ENCODE peak calls at places on chromosomes 13 and 19, in five cellular contexts. E is GM12865, U is breast epithelium, Z is right lobe of liver, G is left lung. F is an unnamed sample.

GRCh38 chr19:7109678-7110289 is 40.3 kb downstream of the ZNF557 start:
- DNase-seq in E (no peak), G (no peak), Z (no peak), U (no peak), F (no peak)

GRCh38 chr19:15378529-15379082 is 981 bp downstream of the AKAP8 start:
- DNase-seq in U (peak), E (peak), Z (peak), G (peak), F (peak)

GRCh38 chr13:31631071-31631470 is 108.3 kb upstream of the RXFP2 start:
- DNase-seq in U (no peak), E (no peak), G (no peak), Z (no peak), F (no peak)

GRCh38 chr13:52974711-52975110 is 53.9 kb upstream of the OLFM4 start:
- DNase-seq in Z (no peak), E (no peak), G (no peak), U (no peak), F (no peak)

GRCh38 chr19:13024126-13024957 is 29.1 kb downstream of the NFIX start:
- DNase-seq in U (no peak), Z (no peak), E (no peak), G (no peak), F (no peak)

GRCh38 chr19:15464394-15465385 is at the start of gene RASAL3:
- DNase-seq in U (no peak), G (peak), Z (no peak), E (peak), F (no peak)

GRCh38 chr19:11203194-11204075 is 6.1 kb upstream of the KANK2 start:
- DNase-seq in Z (no peak), G (peak), E (peak), U (peak), F (peak)

GRCh38 chr19:4267901-4268815 is 10.9 kb upstream of the SHD start:
- DNase-seq in E (no peak), U (no peak), G (no peak), Z (peak), F (no peak)

GRCh38 chr19:4374451-4375163 is 25.7 kb downstream of the SH3GL1 start:
- DNase-seq in G (peak), Z (no peak), U (no peak), E (no peak), F (no peak)

GRCh38 chr19:1417145-1417544 is 9.8 kb downstream of the DAZAP1 start:
- DNase-seq in U (no peak), E (no peak), G (no peak), Z (peak), F (no peak)

GRCh38 chr13:107284168-107284567 is 716.2 kb upstream of the ARGLU1 start:
- DNase-seq in U (no peak), Z (no peak), E (no peak), G (no peak), F (no peak)

GRCh38 chr19:28523619-28524018 is 689.3 kb downstream of the UQCRFS1 start:
- DNase-seq in G (no peak), U (no peak), E (no peak), Z (no peak), F (no peak)

GRCh38 chr19:17370026-17370587 is 7.0 kb downstream of the PLVAP start:
- DNase-seq in G (no peak), E (peak), Z (no peak), U (no peak), F (no peak)

GRCh38 chr19:13629687-13630357 is 123.5 kb upstream of the CACNA1A start:
- DNase-seq in Z (no peak), U (no peak), G (no peak), E (no peak), F (no peak)

GRCh38 chr19:2478756-2479555 is 3.0 kb downstream of the GADD45B start:
- DNase-seq in U (peak), E (peak), G (peak), Z (peak), F (no peak)

GRCh38 chr13:45658586-45659235 is 43.2 kb upstream of the ERICH6B start:
- DNase-seq in Z (no peak), U (no peak), G (no peak), E (no peak), F (no peak)

GRCh38 chr13:110528911-110529310 is 32.6 kb downstream of the RAB20 start:
- DNase-seq in U (no peak), G (peak), Z (peak), E (no peak), F (no peak)

GRCh38 chr13:88908896-88909535 is 1237.8 kb downstream of the SLITRK5 start:
- DNase-seq in G (no peak), Z (no peak), U (peak), E (no peak), F (no peak)

GRCh38 chr13:40486518-40487163 is 179.8 kb downstream of the FOXO1 start:
- DNase-seq in E (no peak), G (no peak), Z (no peak), U (no peak), F (no peak)

GRCh38 chr19:2338751-2339643 is 10.5 kb downstream of the SPPL2B start:
- DNase-seq in U (no peak), G (no peak), Z (no peak), E (no peak), F (peak)

GRCh38 chr19:30079200-30079599 is 137.2 kb downstream of the URI1 start:
- DNase-seq in U (no peak), Z (no peak), E (no peak), G (no peak), F (no peak)
- TF ChIP-seq CTCF in U (no peak), Z (no peak), E (no peak), G (no peak), F (no peak)

GRCh38 chr13:113820813-113821651 is 42.8 kb downstream of the GAS6 start:
- DNase-seq in E (no peak), G (peak), U (peak), Z (no peak), F (peak)
- TF ChIP-seq CTCF in E (no peak), G (no peak), U (peak), Z (no peak), F (peak)

GRCh38 chr19:51589511-51589910 is 18.4 kb downstream of the ZNF175 start:
- DNase-seq in E (no peak), G (no peak), Z (no peak), U (no peak), F (no peak)

GRCh38 chr19:51587264-51588191 is 16.4 kb downstream of the ZNF175 start:
- DNase-seq in U (no peak), E (no peak), Z (no peak), G (no peak), F (no peak)

GRCh38 chr19:51592521-51592920 is 21.4 kb downstream of the ZNF175 start:
- DNase-seq in G (no peak), U (no peak), Z (no peak), E (no peak), F (no peak)

GRCh38 chr19:51593138-51593890 is 22.2 kb downstream of the ZNF175 start:
- DNase-seq in E (no peak), G (no peak), Z (no peak), U (no peak), F (no peak)

GRCh38 chr19:51590441-51590840 is 19.4 kb downstream of the ZNF175 start:
- DNase-seq in Z (no peak), E (no peak), G (no peak), U (no peak), F (no peak)
- TF ChIP-seq CTCF in Z (no peak), E (no peak), G (no peak), U (no peak), F (no peak)

GRCh38 chr13:34941436-34941834 is 635 bp upstream of the NBEA start:
- DNase-seq in U (no peak), G (no peak), E (no peak), Z (no peak), F (no peak)

GRCh38 chr13:34939771-34940170 is 2.3 kb upstream of the NBEA start:
- DNase-seq in E (no peak), Z (no peak), G (no peak), U (no peak), F (no peak)

GRCh38 chr13:34943675-34944634 is 1.9 kb downstream of the NBEA start:
- DNase-seq in U (no peak), G (no peak), Z (no peak), E (peak), F (no peak)

GRCh38 chr13:34942732-34943674 is 933 bp downstream of the NBEA start:
- DNase-seq in Z (no peak), U (no peak), E (peak), G (peak), F (peak)

GRCh38 chr13:34941835-34942731 is at the start of gene NBEA:
- DNase-seq in U (peak), Z (peak), E (peak), G (peak), F (peak)
- TF ChIP-seq CTCF in U (no peak), Z (peak), E (no peak), G (no peak), F (peak)

GRCh38 chr13:59865398-59865797 is 298.3 kb downstream of the DIAPH3 start:
- DNase-seq in U (no peak), Z (no peak), G (no peak), E (no peak), F (no peak)
- TF ChIP-seq CTCF in U (no peak), Z (no peak), G (no peak), E (no peak), F (no peak)

GRCh38 chr19:34165295-34165738 is 7.0 kb upstream of the LSM14A start:
- DNase-seq in E (no peak), U (no peak), Z (no peak), G (no peak), F (no peak)
- TF ChIP-seq CTCF in E (no peak), U (no peak), Z (no peak), G (no peak), F (no peak)

GRCh38 chr13:60990032-60990733 is 425.5 kb downstream of the PCDH20 start:
- DNase-seq in U (no peak), G (no peak), E (peak), Z (no peak), F (no peak)
- TF ChIP-seq CTCF in U (no peak), G (no peak), E (peak), Z (no peak), F (no peak)

DNA sequence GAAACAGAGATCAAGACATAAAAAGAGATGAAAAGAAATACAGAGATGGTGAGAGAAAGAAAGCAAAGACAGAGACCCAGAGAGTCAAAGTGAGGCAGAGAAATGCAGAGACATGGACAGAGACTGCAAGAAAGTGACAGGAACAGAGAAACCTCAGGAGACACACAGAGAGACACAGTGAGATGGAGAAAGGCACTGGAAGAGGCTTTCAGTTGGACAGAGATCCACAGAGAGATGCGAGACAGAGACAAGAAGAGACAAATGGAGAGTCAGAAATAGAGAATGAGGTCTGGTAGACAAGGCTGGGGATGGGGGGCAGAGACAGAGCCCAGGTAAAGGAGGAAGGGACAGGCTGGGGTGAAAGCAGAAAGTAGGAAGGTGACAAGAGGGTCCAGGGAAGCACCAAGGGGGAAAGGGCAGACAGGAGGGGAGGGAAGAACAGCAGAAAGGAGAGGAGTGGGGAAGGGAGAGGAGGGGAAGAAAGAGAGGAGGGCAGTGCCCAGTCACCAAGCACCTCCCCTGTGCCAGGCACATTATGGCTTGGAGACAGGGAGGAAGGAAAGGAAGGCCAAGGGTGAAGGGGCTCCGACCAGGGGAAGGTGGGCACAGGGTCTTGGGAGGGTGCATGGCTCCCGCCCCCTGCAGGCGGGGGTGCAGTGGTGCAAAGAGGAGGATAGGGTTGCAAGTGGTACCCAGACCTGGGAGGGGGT is 38.5 kb downstream of the DEDD2 start:
- DNase-seq in U (no peak), E (peak), Z (no peak), G (no peak), F (peak)
- TF ChIP-seq CTCF in U (no peak), E (peak), Z (no peak), G (no peak), F (peak)

F was measured in glutamatergic neuron.